ENCODE peak calls at places on chromosomes 12 and 14, in five cellular contexts. One of them, this sample, is unnamed. For H3K4me1, the result is how much of the 10 kb centered on the place peaks cover.

GRCh38 chr12:117968826-117969659 is at the start of gene KSR2:
- DNase-seq in NT2/D1: peak
- DNase-seq in fibroblast of lung: no peak
- DNase-seq in cardiac muscle cell: peak
- DNase-seq in heart right ventricle: peak
- DNase-seq in this sample: peak

GRCh38 chr14:99134333-99135046 is 137.5 kb downstream of the BCL11B start:
- DNase-seq in NT2/D1: no peak
- DNase-seq in fibroblast of lung: no peak
- DNase-seq in cardiac muscle cell: no peak
- DNase-seq in heart right ventricle: no peak
- DNase-seq in this sample: no peak

GRCh38 chr12:107393043-107393725 is 292.4 kb upstream of the PWP1 start:
- DNase-seq in NT2/D1: no peak
- DNase-seq in fibroblast of lung: no peak
- DNase-seq in cardiac muscle cell: no peak
- DNase-seq in heart right ventricle: no peak
- DNase-seq in this sample: no peak

GRCh38 chr14:69059658-69060648 is 80.9 kb upstream of the ACTN1 start:
- DNase-seq in NT2/D1: no peak
- DNase-seq in fibroblast of lung: peak
- DNase-seq in cardiac muscle cell: peak
- DNase-seq in heart right ventricle: no peak
- DNase-seq in this sample: no peak

GRCh38 chr12:97968641-97969171 is 506.1 kb downstream of the RMST start:
- DNase-seq in NT2/D1: no peak
- DNase-seq in fibroblast of lung: no peak
- DNase-seq in cardiac muscle cell: no peak
- DNase-seq in heart right ventricle: no peak
- DNase-seq in this sample: no peak

GRCh38 chr14:87312138-87312537 is 680.8 kb downstream of the GALC start:
- DNase-seq in NT2/D1: no peak
- DNase-seq in fibroblast of lung: no peak
- DNase-seq in cardiac muscle cell: no peak
- DNase-seq in heart right ventricle: no peak
- DNase-seq in this sample: no peak

GRCh38 chr14:77256694-77257093 is 14.3 kb downstream of the NGB start:
- DNase-seq in NT2/D1: no peak
- DNase-seq in fibroblast of lung: no peak
- DNase-seq in cardiac muscle cell: no peak
- DNase-seq in heart right ventricle: no peak
- DNase-seq in this sample: no peak

GRCh38 chr12:123058471-123058870 is 78.0 kb downstream of the ARL6IP4 start:
- DNase-seq in NT2/D1: no peak
- DNase-seq in fibroblast of lung: no peak
- DNase-seq in cardiac muscle cell: no peak
- DNase-seq in heart right ventricle: no peak
- DNase-seq in this sample: no peak

GRCh38 chr12:102484017-102484731 is 3.8 kb upstream of the IGF1 start:
- DNase-seq in NT2/D1: peak
- DNase-seq in fibroblast of lung: peak
- DNase-seq in cardiac muscle cell: peak
- DNase-seq in heart right ventricle: peak
- DNase-seq in this sample: no peak

GRCh38 chr14:68884031-68885030 is 91.5 kb upstream of the ZFP36L1 start:
- DNase-seq in NT2/D1: no peak
- DNase-seq in fibroblast of lung: peak
- DNase-seq in cardiac muscle cell: peak
- DNase-seq in heart right ventricle: peak
- DNase-seq in this sample: no peak

GRCh38 chr14:72741836-72742681 is 151.8 kb downstream of the DPF3 start:
- DNase-seq in NT2/D1: no peak
- DNase-seq in fibroblast of lung: no peak
- DNase-seq in cardiac muscle cell: no peak
- DNase-seq in heart right ventricle: no peak
- DNase-seq in this sample: no peak

GRCh38 chr12:126534495-126534894 is 1469.3 kb downstream of the AACS start:
- DNase-seq in NT2/D1: no peak
- DNase-seq in fibroblast of lung: no peak
- DNase-seq in cardiac muscle cell: peak
- DNase-seq in heart right ventricle: no peak
- DNase-seq in this sample: no peak

GRCh38 chr14:34931206-34931605 is 51.6 kb upstream of the SRP54 start:
- DNase-seq in NT2/D1: no peak
- DNase-seq in fibroblast of lung: no peak
- DNase-seq in cardiac muscle cell: peak
- DNase-seq in heart right ventricle: no peak
- DNase-seq in this sample: peak

GRCh38 chr12:96094201-96094600 is 58.8 kb upstream of the LTA4H start:
- DNase-seq in NT2/D1: peak
- DNase-seq in fibroblast of lung: no peak
- DNase-seq in cardiac muscle cell: no peak
- DNase-seq in heart right ventricle: peak
- DNase-seq in this sample: no peak

GRCh38 chr12:70449074-70449757 is 83.1 kb downstream of the KCNMB4 start:
- DNase-seq in NT2/D1: no peak
- DNase-seq in fibroblast of lung: peak
- DNase-seq in cardiac muscle cell: no peak
- DNase-seq in heart right ventricle: no peak
- DNase-seq in this sample: no peak

GRCh38 chr14:102213984-102214658 is 74.4 kb downstream of the WDR20 start:
- DNase-seq in NT2/D1: no peak
- DNase-seq in fibroblast of lung: no peak
- DNase-seq in cardiac muscle cell: no peak
- DNase-seq in heart right ventricle: no peak
- DNase-seq in this sample: no peak

GRCh38 chr14:104975481-104976197 is 2.5 kb downstream of the AHNAK2 start:
- DNase-seq in NT2/D1: no peak
- DNase-seq in fibroblast of lung: no peak
- DNase-seq in cardiac muscle cell: no peak
- DNase-seq in heart right ventricle: no peak
- DNase-seq in this sample: no peak
- H3K4me1 ChIP-seq in NT2/D1: under half
- H3K4me1 ChIP-seq in fibroblast of lung: under half
- H3K4me1 ChIP-seq in cardiac muscle cell: under half
- H3K4me1 ChIP-seq in heart right ventricle: under half
- H3K4me1 ChIP-seq in this sample: under half

GRCh38 chr12:124305776-124306685 is 11.1 kb downstream of the RFLNA start:
- DNase-seq in NT2/D1: no peak
- DNase-seq in fibroblast of lung: no peak
- DNase-seq in cardiac muscle cell: no peak
- DNase-seq in heart right ventricle: no peak
- DNase-seq in this sample: no peak

GRCh38 chr12:124306686-124307555 is 12.0 kb downstream of the RFLNA start:
- DNase-seq in NT2/D1: no peak
- DNase-seq in fibroblast of lung: no peak
- DNase-seq in cardiac muscle cell: no peak
- DNase-seq in heart right ventricle: no peak
- DNase-seq in this sample: no peak

GRCh38 chr12:124308741-124309140 is 13.8 kb downstream of the RFLNA start:
- DNase-seq in NT2/D1: no peak
- DNase-seq in fibroblast of lung: no peak
- DNase-seq in cardiac muscle cell: no peak
- DNase-seq in heart right ventricle: no peak
- DNase-seq in this sample: no peak

GRCh38 chr12:124309231-124309630 is 14.3 kb downstream of the RFLNA start:
- DNase-seq in NT2/D1: no peak
- DNase-seq in fibroblast of lung: no peak
- DNase-seq in cardiac muscle cell: no peak
- DNase-seq in heart right ventricle: no peak
- DNase-seq in this sample: no peak

DNA sequence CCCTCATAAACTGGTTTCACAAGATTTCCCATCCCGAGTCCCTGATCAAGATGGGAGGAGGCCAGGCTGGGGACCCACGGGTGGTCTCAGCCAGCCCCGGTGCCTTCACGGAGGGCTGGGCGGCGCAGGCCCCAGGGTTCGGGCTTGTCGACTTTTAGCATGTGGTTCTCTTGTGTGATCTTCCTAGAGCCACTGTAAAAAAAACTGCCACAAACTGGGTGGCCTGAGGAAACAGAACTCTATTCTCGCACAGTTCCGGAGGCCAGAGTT is 12.6 kb downstream of the RFLNA start:
- DNase-seq in NT2/D1: no peak
- DNase-seq in fibroblast of lung: no peak
- DNase-seq in cardiac muscle cell: no peak
- DNase-seq in heart right ventricle: no peak
- DNase-seq in this sample: no peak
- H3K4me1 ChIP-seq in NT2/D1: under half
- H3K4me1 ChIP-seq in fibroblast of lung: under half
- H3K4me1 ChIP-seq in cardiac muscle cell: under half
- H3K4me1 ChIP-seq in heart right ventricle: under half
- H3K4me1 ChIP-seq in this sample: under half

DNA sequence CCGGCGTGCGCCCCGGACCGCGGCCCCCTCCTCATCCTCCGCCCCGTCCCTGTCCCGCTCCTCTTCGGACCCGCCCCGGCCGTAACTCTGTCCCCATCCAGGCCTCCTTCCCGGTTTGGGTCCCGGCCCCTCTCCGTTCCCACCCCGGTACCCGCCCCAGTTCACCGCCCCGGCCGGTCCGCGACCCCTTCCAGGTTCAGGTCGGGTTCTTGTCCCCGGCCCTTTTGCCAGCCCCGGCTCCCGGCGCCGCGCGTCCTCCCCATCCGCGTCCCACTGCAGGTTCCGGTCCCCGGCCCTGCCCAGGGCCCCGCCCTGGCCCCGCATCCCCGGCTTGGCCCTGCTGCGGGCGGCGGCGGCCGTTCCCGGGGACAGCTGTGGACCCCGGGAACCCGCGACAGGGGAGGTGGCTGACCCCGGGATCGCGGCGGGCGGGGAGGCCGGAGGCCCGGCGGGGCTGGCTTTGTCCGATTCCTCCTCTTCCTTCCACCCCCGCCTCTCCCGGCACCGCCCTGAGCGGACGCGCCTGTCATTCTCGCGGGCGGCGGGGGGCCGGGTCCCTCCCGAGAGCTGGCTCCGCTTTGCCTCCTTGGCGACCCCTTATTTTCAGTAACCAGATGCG is 601 bp downstream of the KLC1 start:
- DNase-seq in NT2/D1: no peak
- DNase-seq in fibroblast of lung: no peak
- DNase-seq in cardiac muscle cell: peak
- DNase-seq in heart right ventricle: peak
- DNase-seq in this sample: peak
- H3K4me1 ChIP-seq in NT2/D1: under half
- H3K4me1 ChIP-seq in fibroblast of lung: under half
- H3K4me1 ChIP-seq in cardiac muscle cell: under half
- H3K4me1 ChIP-seq in heart right ventricle: half or more
- H3K4me1 ChIP-seq in this sample: under half

DNA sequence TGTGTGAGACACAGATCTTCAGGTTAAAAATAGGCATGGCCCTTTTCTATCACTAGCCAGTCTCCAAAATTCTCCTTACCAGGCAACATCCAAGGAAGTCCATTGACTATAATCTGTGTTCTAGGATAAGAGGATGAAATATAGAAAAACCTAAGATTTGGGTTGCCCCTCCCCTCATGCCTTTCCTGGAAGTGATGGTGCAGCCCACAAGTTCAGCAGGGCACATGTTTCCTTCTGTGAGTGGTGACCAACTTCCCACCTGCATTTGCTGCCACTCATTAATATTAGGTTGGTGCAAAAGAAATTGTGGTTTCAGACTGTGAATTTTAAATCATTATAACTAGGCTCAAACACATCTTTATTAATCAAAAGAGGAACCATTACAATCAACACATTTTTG is 250.6 kb upstream of the FKBP4 start:
- DNase-seq in NT2/D1: no peak
- DNase-seq in fibroblast of lung: no peak
- DNase-seq in cardiac muscle cell: no peak
- DNase-seq in heart right ventricle: no peak
- DNase-seq in this sample: no peak
- H3K4me1 ChIP-seq in NT2/D1: under half
- H3K4me1 ChIP-seq in fibroblast of lung: under half
- H3K4me1 ChIP-seq in cardiac muscle cell: under half
- H3K4me1 ChIP-seq in heart right ventricle: under half
- H3K4me1 ChIP-seq in this sample: under half

GRCh38 chr12:6228535-6229223 is 28.5 kb downstream of the CD9 start:
- DNase-seq in NT2/D1: no peak
- DNase-seq in fibroblast of lung: peak
- DNase-seq in cardiac muscle cell: no peak
- DNase-seq in heart right ventricle: no peak
- DNase-seq in this sample: no peak

GRCh38 chr12:6225630-6226001 is 25.4 kb downstream of the CD9 start:
- DNase-seq in NT2/D1: no peak
- DNase-seq in fibroblast of lung: no peak
- DNase-seq in cardiac muscle cell: no peak
- DNase-seq in heart right ventricle: no peak
- DNase-seq in this sample: no peak

GRCh38 chr12:6226002-6226700 is 26.0 kb downstream of the CD9 start:
- DNase-seq in NT2/D1: no peak
- DNase-seq in fibroblast of lung: peak
- DNase-seq in cardiac muscle cell: peak
- DNase-seq in heart right ventricle: peak
- DNase-seq in this sample: no peak

GRCh38 chr12:6224550-6224949 is 24.4 kb downstream of the CD9 start:
- DNase-seq in NT2/D1: no peak
- DNase-seq in fibroblast of lung: peak
- DNase-seq in cardiac muscle cell: peak
- DNase-seq in heart right ventricle: no peak
- DNase-seq in this sample: no peak

DNA sequence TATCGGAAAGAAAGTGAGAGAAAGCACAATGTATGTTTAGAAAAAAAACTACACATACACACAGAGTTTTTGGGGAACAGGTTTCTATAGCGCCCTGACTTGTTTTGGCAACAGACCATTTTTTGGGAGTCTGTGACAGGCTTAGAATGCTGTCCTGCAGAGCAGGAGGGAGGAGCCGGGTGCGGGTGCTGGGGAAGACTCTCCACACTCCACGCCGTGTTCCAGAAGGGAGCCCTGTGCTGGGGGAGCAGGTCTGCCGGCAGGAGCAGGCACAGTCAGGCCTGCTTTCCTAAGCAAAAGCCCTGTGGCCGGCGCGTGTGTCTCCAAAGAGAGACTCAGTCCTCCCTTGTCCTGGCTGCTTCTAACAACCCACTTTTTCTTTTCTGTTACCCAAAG is 26.5 kb downstream of the CD9 start:
- DNase-seq in NT2/D1: no peak
- DNase-seq in fibroblast of lung: no peak
- DNase-seq in cardiac muscle cell: peak
- DNase-seq in heart right ventricle: peak
- DNase-seq in this sample: no peak
- H3K4me1 ChIP-seq in NT2/D1: under half
- H3K4me1 ChIP-seq in fibroblast of lung: under half
- H3K4me1 ChIP-seq in cardiac muscle cell: under half
- H3K4me1 ChIP-seq in heart right ventricle: half or more
- H3K4me1 ChIP-seq in this sample: under half

DNA sequence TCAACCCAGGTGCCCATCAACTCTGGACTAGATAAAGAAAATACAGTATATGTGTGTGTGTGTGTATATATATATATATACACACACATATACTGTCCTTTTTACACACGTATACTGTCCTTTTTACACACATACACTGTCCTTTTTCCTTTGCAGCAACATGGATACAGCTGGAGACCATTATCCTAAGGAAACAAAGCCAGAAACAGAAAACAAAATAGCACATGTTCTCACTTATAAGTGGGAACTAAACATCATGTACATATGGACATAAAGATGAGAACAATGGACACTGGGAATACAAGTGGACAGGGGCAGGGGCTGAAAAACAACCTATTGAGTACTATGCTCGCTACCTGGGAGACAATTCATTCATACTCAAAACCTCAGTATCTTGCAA is 23.8 kb downstream of the VDR start:
- DNase-seq in NT2/D1: no peak
- DNase-seq in fibroblast of lung: no peak
- DNase-seq in cardiac muscle cell: no peak
- DNase-seq in heart right ventricle: no peak
- DNase-seq in this sample: no peak
- H3K4me1 ChIP-seq in NT2/D1: under half
- H3K4me1 ChIP-seq in fibroblast of lung: under half
- H3K4me1 ChIP-seq in cardiac muscle cell: under half
- H3K4me1 ChIP-seq in heart right ventricle: under half
- H3K4me1 ChIP-seq in this sample: under half